ENCODE peak calls at places on chromosomes 7 and 10, in eight cellular contexts. One of them, this sample, is unnamed.
A peak's percentile ranks its signal among the peaks of the same experiment; 100 is the strongest.

GRCh38 chr7:118731854-118732253 is 507.4 kb downstream of the ANKRD7 start:
- DNase-seq in naive thymus-derived CD4-positive, alpha-beta T cell: no peak
- DNase-seq in mucosa of descending colon: no peak
- DNase-seq in cardiac muscle cell: no peak
- DNase-seq in prostate gland: no peak
- DNase-seq in fibroblast of lung: no peak
- DNase-seq in gastrocnemius medialis: no peak
- DNase-seq in endodermal cell: no peak
- DNase-seq in this sample: no peak

GRCh38 chr10:60820093-60820769 is 42.0 kb downstream of the CDK1 start:
- DNase-seq in mucosa of descending colon: no peak
- DNase-seq in gastrocnemius medialis: no peak
- DNase-seq in endodermal cell: peak; percentile 56
- DNase-seq in fibroblast of lung: peak; percentile 92
- DNase-seq in naive thymus-derived CD4-positive, alpha-beta T cell: no peak
- DNase-seq in prostate gland: no peak
- DNase-seq in cardiac muscle cell: peak; percentile 66
- DNase-seq in this sample: peak; percentile 76

GRCh38 chr10:64365663-64366062 is 844.5 kb downstream of the REEP3 start:
- DNase-seq in mucosa of descending colon: no peak
- DNase-seq in naive thymus-derived CD4-positive, alpha-beta T cell: no peak
- DNase-seq in endodermal cell: no peak
- DNase-seq in gastrocnemius medialis: no peak
- DNase-seq in cardiac muscle cell: no peak
- DNase-seq in prostate gland: no peak
- DNase-seq in fibroblast of lung: no peak
- DNase-seq in this sample: no peak

GRCh38 chr10:58239561-58240169 is 28.0 kb downstream of the IPMK start:
- DNase-seq in gastrocnemius medialis: no peak
- DNase-seq in endodermal cell: no peak
- DNase-seq in naive thymus-derived CD4-positive, alpha-beta T cell: no peak
- DNase-seq in cardiac muscle cell: no peak
- DNase-seq in mucosa of descending colon: no peak
- DNase-seq in fibroblast of lung: peak; percentile 20
- DNase-seq in prostate gland: no peak
- DNase-seq in this sample: peak; percentile 45

GRCh38 chr10:14032406-14032998 is 298.2 kb downstream of the FRMD4A start:
- DNase-seq in gastrocnemius medialis: no peak
- DNase-seq in cardiac muscle cell: peak; percentile 28
- DNase-seq in endodermal cell: peak; percentile 93
- DNase-seq in prostate gland: no peak
- DNase-seq in mucosa of descending colon: no peak
- DNase-seq in fibroblast of lung: peak; percentile 17
- DNase-seq in naive thymus-derived CD4-positive, alpha-beta T cell: peak; percentile 46
- DNase-seq in this sample: no peak

GRCh38 chr7:124810605-124811004 is 45.0 kb upstream of the GPR37 start:
- DNase-seq in cardiac muscle cell: no peak
- DNase-seq in naive thymus-derived CD4-positive, alpha-beta T cell: no peak
- DNase-seq in fibroblast of lung: no peak
- DNase-seq in endodermal cell: no peak
- DNase-seq in gastrocnemius medialis: no peak
- DNase-seq in mucosa of descending colon: no peak
- DNase-seq in prostate gland: no peak
- DNase-seq in this sample: no peak

GRCh38 chr7:99365318-99366141 is 9.0 kb upstream of the ARPC1B start:
- DNase-seq in fibroblast of lung: no peak
- DNase-seq in mucosa of descending colon: peak; percentile 81
- DNase-seq in naive thymus-derived CD4-positive, alpha-beta T cell: peak; percentile 58
- DNase-seq in prostate gland: peak; percentile 61
- DNase-seq in gastrocnemius medialis: peak; percentile 59
- DNase-seq in cardiac muscle cell: no peak
- DNase-seq in endodermal cell: peak; percentile 88
- DNase-seq in this sample: no peak

GRCh38 chr10:42149027-42149700 is 489.2 kb downstream of the ZNF33B start:
- DNase-seq in fibroblast of lung: peak; percentile 11
- DNase-seq in gastrocnemius medialis: no peak
- DNase-seq in mucosa of descending colon: peak; percentile 50
- DNase-seq in endodermal cell: peak; percentile 12
- DNase-seq in cardiac muscle cell: peak; percentile 1
- DNase-seq in naive thymus-derived CD4-positive, alpha-beta T cell: no peak
- DNase-seq in prostate gland: peak; percentile 5
- DNase-seq in this sample: peak; percentile 32

GRCh38 chr10:28807760-28808613 is 130.7 kb downstream of the BAMBI start:
- DNase-seq in fibroblast of lung: peak; percentile 32
- DNase-seq in endodermal cell: peak; percentile 54
- DNase-seq in naive thymus-derived CD4-positive, alpha-beta T cell: no peak
- DNase-seq in mucosa of descending colon: no peak
- DNase-seq in cardiac muscle cell: peak; percentile 90
- DNase-seq in prostate gland: no peak
- DNase-seq in gastrocnemius medialis: no peak
- DNase-seq in this sample: no peak

GRCh38 chr7:66167773-66168367 is 37.3 kb upstream of the TPST1 start:
- DNase-seq in endodermal cell: no peak
- DNase-seq in cardiac muscle cell: peak; percentile 84
- DNase-seq in mucosa of descending colon: no peak
- DNase-seq in prostate gland: no peak
- DNase-seq in gastrocnemius medialis: no peak
- DNase-seq in naive thymus-derived CD4-positive, alpha-beta T cell: no peak
- DNase-seq in fibroblast of lung: peak; percentile 83
- DNase-seq in this sample: peak; percentile 90

GRCh38 chr10:118799779-118800178 is 45.0 kb upstream of the CACUL1 start:
- DNase-seq in naive thymus-derived CD4-positive, alpha-beta T cell: no peak
- DNase-seq in mucosa of descending colon: no peak
- DNase-seq in endodermal cell: no peak
- DNase-seq in prostate gland: no peak
- DNase-seq in gastrocnemius medialis: no peak
- DNase-seq in cardiac muscle cell: peak; percentile 54
- DNase-seq in fibroblast of lung: peak; percentile 69
- DNase-seq in this sample: peak; percentile 43

GRCh38 chr10:19421664-19422063 is 373.1 kb downstream of the MALRD1 start:
- DNase-seq in endodermal cell: no peak
- DNase-seq in mucosa of descending colon: no peak
- DNase-seq in gastrocnemius medialis: no peak
- DNase-seq in fibroblast of lung: peak; percentile 22
- DNase-seq in prostate gland: no peak
- DNase-seq in cardiac muscle cell: peak; percentile 3
- DNase-seq in naive thymus-derived CD4-positive, alpha-beta T cell: no peak
- DNase-seq in this sample: no peak

GRCh38 chr10:30935078-30935477 is 96.6 kb downstream of the ZNF438 start:
- DNase-seq in mucosa of descending colon: no peak
- DNase-seq in naive thymus-derived CD4-positive, alpha-beta T cell: no peak
- DNase-seq in gastrocnemius medialis: no peak
- DNase-seq in endodermal cell: no peak
- DNase-seq in fibroblast of lung: no peak
- DNase-seq in prostate gland: no peak
- DNase-seq in cardiac muscle cell: no peak
- DNase-seq in this sample: no peak

GRCh38 chr10:43055217-43055616 is 21.7 kb upstream of the RET start:
- DNase-seq in gastrocnemius medialis: no peak
- DNase-seq in cardiac muscle cell: no peak
- DNase-seq in fibroblast of lung: no peak
- DNase-seq in mucosa of descending colon: no peak
- DNase-seq in prostate gland: no peak
- DNase-seq in endodermal cell: no peak
- DNase-seq in naive thymus-derived CD4-positive, alpha-beta T cell: no peak
- DNase-seq in this sample: no peak

GRCh38 chr10:33373263-33373662 is 38.8 kb upstream of the NRP1 start:
- DNase-seq in gastrocnemius medialis: no peak
- DNase-seq in naive thymus-derived CD4-positive, alpha-beta T cell: no peak
- DNase-seq in prostate gland: no peak
- DNase-seq in fibroblast of lung: no peak
- DNase-seq in endodermal cell: no peak
- DNase-seq in mucosa of descending colon: no peak
- DNase-seq in cardiac muscle cell: no peak
- DNase-seq in this sample: no peak

GRCh38 chr10:33381391-33381790 is 46.9 kb upstream of the NRP1 start:
- DNase-seq in cardiac muscle cell: no peak
- DNase-seq in fibroblast of lung: no peak
- DNase-seq in mucosa of descending colon: no peak
- DNase-seq in endodermal cell: no peak
- DNase-seq in naive thymus-derived CD4-positive, alpha-beta T cell: no peak
- DNase-seq in prostate gland: no peak
- DNase-seq in gastrocnemius medialis: no peak
- DNase-seq in this sample: no peak

GRCh38 chr10:33376476-33376875 is 42.0 kb upstream of the NRP1 start:
- DNase-seq in cardiac muscle cell: no peak
- DNase-seq in naive thymus-derived CD4-positive, alpha-beta T cell: no peak
- DNase-seq in prostate gland: no peak
- DNase-seq in endodermal cell: no peak
- DNase-seq in fibroblast of lung: no peak
- DNase-seq in gastrocnemius medialis: no peak
- DNase-seq in mucosa of descending colon: no peak
- DNase-seq in this sample: peak; percentile 31

GRCh38 chr10:33376976-33377657 is 42.6 kb upstream of the NRP1 start:
- DNase-seq in gastrocnemius medialis: no peak
- DNase-seq in cardiac muscle cell: peak; percentile 73
- DNase-seq in fibroblast of lung: peak; percentile 85
- DNase-seq in prostate gland: no peak
- DNase-seq in endodermal cell: no peak
- DNase-seq in mucosa of descending colon: no peak
- DNase-seq in naive thymus-derived CD4-positive, alpha-beta T cell: no peak
- DNase-seq in this sample: peak; percentile 67

DNA sequence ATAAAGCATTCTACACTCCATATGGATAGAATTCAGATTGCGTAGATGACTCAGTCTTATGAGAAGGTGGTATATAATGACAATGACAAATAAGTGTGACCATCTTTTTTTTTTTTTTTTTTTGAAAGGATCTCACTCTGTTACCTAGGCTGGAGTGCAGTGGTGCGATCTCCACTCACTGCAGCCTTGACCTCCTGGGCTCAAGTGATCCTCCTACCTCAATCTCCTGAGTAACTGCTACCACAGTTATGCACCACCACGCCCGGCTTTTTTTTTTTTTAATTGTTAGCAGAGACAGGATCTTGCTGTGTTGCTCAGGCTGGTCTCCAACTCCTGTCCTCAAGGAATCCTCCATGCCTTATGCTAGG is 43.2 kb upstream of the NRP1 start:
- DNase-seq in endodermal cell: no peak
- DNase-seq in prostate gland: no peak
- DNase-seq in gastrocnemius medialis: no peak
- DNase-seq in mucosa of descending colon: no peak
- DNase-seq in cardiac muscle cell: peak; percentile 42
- DNase-seq in fibroblast of lung: peak; percentile 82
- DNase-seq in naive thymus-derived CD4-positive, alpha-beta T cell: no peak
- DNase-seq in this sample: peak; percentile 79
- H3K4me3 ChIP-seq in endodermal cell: no peak overlapping the region
- H3K4me3 ChIP-seq in prostate gland: no peak overlapping the region
- H3K4me3 ChIP-seq in gastrocnemius medialis: no peak overlapping the region
- H3K4me3 ChIP-seq in mucosa of descending colon: no peak overlapping the region
- H3K4me3 ChIP-seq in cardiac muscle cell: no peak overlapping the region
- H3K4me3 ChIP-seq in fibroblast of lung: no peak overlapping the region
- H3K4me3 ChIP-seq in naive thymus-derived CD4-positive, alpha-beta T cell: no peak overlapping the region
- H3K4me3 ChIP-seq in this sample: no peak overlapping the region

GRCh38 chr7:49261928-49262327 is 337.6 kb downstream of the CDC14C start:
- DNase-seq in naive thymus-derived CD4-positive, alpha-beta T cell: no peak
- DNase-seq in mucosa of descending colon: no peak
- DNase-seq in gastrocnemius medialis: no peak
- DNase-seq in endodermal cell: no peak
- DNase-seq in cardiac muscle cell: no peak
- DNase-seq in fibroblast of lung: no peak
- DNase-seq in prostate gland: no peak
- DNase-seq in this sample: no peak
- H3K4me3 ChIP-seq in naive thymus-derived CD4-positive, alpha-beta T cell: no peak overlapping the region
- H3K4me3 ChIP-seq in mucosa of descending colon: no peak overlapping the region
- H3K4me3 ChIP-seq in gastrocnemius medialis: no peak overlapping the region
- H3K4me3 ChIP-seq in endodermal cell: no peak overlapping the region
- H3K4me3 ChIP-seq in cardiac muscle cell: no peak overlapping the region
- H3K4me3 ChIP-seq in fibroblast of lung: no peak overlapping the region
- H3K4me3 ChIP-seq in prostate gland: no peak overlapping the region
- H3K4me3 ChIP-seq in this sample: no peak overlapping the region

DNA sequence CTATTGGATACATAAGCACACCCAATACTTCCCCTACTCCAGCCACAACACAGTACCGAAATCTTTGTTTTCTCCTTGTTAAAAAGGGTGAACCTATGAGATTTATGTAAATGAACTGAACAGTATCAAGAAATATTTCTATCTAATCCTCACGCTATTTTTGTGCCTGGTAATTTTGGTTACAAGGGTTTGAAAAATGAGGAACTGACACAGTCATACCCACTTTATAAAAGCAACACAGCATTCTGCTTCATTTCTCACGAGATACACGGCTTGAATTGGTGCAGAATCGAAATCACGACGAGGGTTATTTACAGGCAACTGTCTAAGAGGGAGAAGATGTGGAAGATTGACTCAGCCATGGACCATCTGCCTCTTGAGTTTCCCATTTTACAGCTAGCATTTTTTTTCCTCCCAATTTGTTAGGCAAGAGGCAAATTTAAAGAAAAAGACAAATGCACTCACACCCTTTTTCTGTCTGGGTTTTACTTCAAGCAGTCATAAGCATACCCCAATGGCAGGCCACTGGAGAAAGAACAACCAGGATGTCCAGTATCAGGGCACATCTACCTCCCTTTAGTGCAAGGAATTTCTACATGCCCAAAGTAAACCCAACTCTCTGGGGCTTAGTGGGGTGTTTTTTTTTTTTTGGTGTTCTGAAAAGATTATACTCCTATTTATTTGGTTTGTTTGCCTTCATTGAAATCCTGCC is 108.1 kb downstream of the ITGB8 start:
- DNase-seq in mucosa of descending colon: no peak
- DNase-seq in naive thymus-derived CD4-positive, alpha-beta T cell: no peak
- DNase-seq in prostate gland: no peak
- DNase-seq in cardiac muscle cell: no peak
- DNase-seq in gastrocnemius medialis: no peak
- DNase-seq in fibroblast of lung: no peak
- DNase-seq in endodermal cell: no peak
- DNase-seq in this sample: no peak
- H3K4me3 ChIP-seq in mucosa of descending colon: no peak overlapping the region
- H3K4me3 ChIP-seq in naive thymus-derived CD4-positive, alpha-beta T cell: no peak overlapping the region
- H3K4me3 ChIP-seq in prostate gland: no peak overlapping the region
- H3K4me3 ChIP-seq in cardiac muscle cell: no peak overlapping the region
- H3K4me3 ChIP-seq in gastrocnemius medialis: no peak overlapping the region
- H3K4me3 ChIP-seq in fibroblast of lung: no peak overlapping the region
- H3K4me3 ChIP-seq in endodermal cell: no peak overlapping the region
- H3K4me3 ChIP-seq in this sample: no peak overlapping the region

DNA sequence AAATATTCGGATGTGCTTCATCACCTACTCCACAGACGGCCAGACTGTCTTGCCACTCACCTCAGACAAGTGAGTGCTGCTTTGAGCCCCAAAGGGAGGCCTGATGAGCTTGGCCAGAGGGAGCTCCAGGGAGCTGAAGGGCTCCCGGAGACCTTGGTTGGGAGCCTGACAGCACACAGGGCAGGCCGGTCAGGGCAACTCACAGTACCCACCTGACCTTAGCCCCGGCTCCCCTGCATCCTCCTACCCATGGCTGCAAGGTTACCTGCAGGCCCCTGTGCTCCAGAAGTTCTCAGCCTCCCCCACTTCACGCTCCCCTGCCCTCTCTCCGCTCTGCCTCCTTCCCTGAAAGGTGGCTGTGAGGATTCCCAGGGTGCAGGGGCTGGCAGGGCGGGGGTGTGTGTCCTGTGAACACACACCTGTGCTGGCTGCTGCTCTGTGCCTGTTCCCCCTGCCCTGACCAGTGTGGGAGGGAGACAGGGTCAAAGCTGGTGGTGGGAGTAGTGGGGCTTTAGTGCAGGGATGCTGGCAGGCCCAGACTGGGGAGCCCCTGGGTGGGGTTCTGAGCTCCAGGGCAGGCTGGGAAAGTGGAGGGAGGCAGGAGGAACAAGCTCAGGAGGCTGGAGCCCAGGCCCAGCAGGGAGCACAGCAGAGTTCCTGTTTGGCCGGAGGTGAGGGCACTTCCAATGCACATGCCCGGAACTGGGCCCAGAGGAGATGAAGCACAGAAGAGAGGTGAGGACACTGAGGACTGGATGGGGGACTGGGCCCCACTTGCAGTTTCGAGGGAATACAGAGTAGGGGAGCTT is 7.2 kb downstream of the ANTXRL start:
- DNase-seq in endodermal cell: peak; percentile 62
- DNase-seq in mucosa of descending colon: peak; percentile 50
- DNase-seq in fibroblast of lung: no peak
- DNase-seq in cardiac muscle cell: peak; percentile 24
- DNase-seq in prostate gland: no peak
- DNase-seq in gastrocnemius medialis: no peak
- DNase-seq in naive thymus-derived CD4-positive, alpha-beta T cell: peak; percentile 17
- DNase-seq in this sample: no peak
- H3K4me3 ChIP-seq in endodermal cell: no peak overlapping the region
- H3K4me3 ChIP-seq in mucosa of descending colon: no peak overlapping the region
- H3K4me3 ChIP-seq in fibroblast of lung: no peak overlapping the region
- H3K4me3 ChIP-seq in cardiac muscle cell: no peak overlapping the region
- H3K4me3 ChIP-seq in prostate gland: no peak overlapping the region
- H3K4me3 ChIP-seq in gastrocnemius medialis: no peak overlapping the region
- H3K4me3 ChIP-seq in naive thymus-derived CD4-positive, alpha-beta T cell: no peak overlapping the region
- H3K4me3 ChIP-seq in this sample: no peak overlapping the region